ENCODE peak calls at places on chromosomes 4 and X, in eight cellular contexts. O is body of pancreas, Z is adrenal gland, S is neural progenitor cell, M is ovary, A is psoas muscle, B is tibial nerve, X is HCT116. P is an unnamed sample. For H3K4me1, the result is how much of the 10 kb centered on the place peaks cover.

GRCh38 chr4:100146756-100147155 is 43.5 kb downstream of the DDIT4L start:
- DNase-seq in Z (no peak), B (no peak), M (no peak), A (no peak), O (no peak), X (no peak), S (no peak), P (no peak)

GRCh38 chrX:100650841-100651240 is 6.8 kb downstream of the SRPX2 start:
- DNase-seq in Z (no peak), B (no peak), S (no peak), O (no peak), A (no peak), X (no peak), M (no peak), P (no peak)

GRCh38 chrX:121876316-121876715 is 828.9 kb downstream of the GLUD2 start:
- DNase-seq in Z (no peak), A (no peak), X (no peak), O (no peak), S (no peak), M (no peak), B (no peak), P (no peak)

GRCh38 chr4:170990989-170991589 is 822.1 kb upstream of the GALNTL6 start:
- DNase-seq in M (no peak), Z (no peak), X (peak), O (peak), A (no peak), S (peak), B (no peak), P (peak)

GRCh38 chr4:173505924-173506779 is 23.9 kb downstream of the HAND2 start:
- DNase-seq in Z (peak), B (peak), X (peak), S (peak), A (no peak), M (peak), O (peak), P (peak)

GRCh38 chrX:134484039-134484438 is 24.1 kb downstream of the HPRT1 start:
- DNase-seq in O (no peak), Z (no peak), B (no peak), M (no peak), S (peak), A (no peak), X (peak), P (peak)

GRCh38 chr4:107890779-107891178 is 40.6 kb upstream of the CYP2U1 start:
- DNase-seq in S (no peak), Z (no peak), O (no peak), M (no peak), B (no peak), A (no peak), X (no peak), P (no peak)

GRCh38 chrX:1853916-1854315 is 239.1 kb downstream of the ASMT start:
- DNase-seq in S (no peak), Z (no peak), O (no peak), A (no peak), M (no peak), B (no peak), X (no peak), P (no peak)

GRCh38 chr4:76011018-76011670 is 3.8 kb upstream of the CXCL9 start:
- DNase-seq in S (no peak), X (no peak), Z (no peak), B (no peak), A (no peak), M (no peak), O (no peak), P (no peak)

GRCh38 chr4:173538148-173538902 is 8.3 kb upstream of the HAND2 start:
- DNase-seq in B (no peak), O (peak), A (no peak), S (peak), Z (no peak), M (peak), X (no peak), P (no peak)

GRCh38 chr4:137530176-137530575 is 2.1 kb downstream of the PCDH18 start:
- DNase-seq in O (no peak), B (no peak), A (no peak), S (no peak), M (no peak), X (no peak), Z (no peak), P (no peak)

GRCh38 chr4:185566972-185567749 is 31.9 kb upstream of the PDLIM3 start:
- DNase-seq in X (no peak), S (no peak), B (peak), O (peak), Z (no peak), M (no peak), A (peak), P (peak)

GRCh38 chrX:8067754-8068469 is 103.2 kb downstream of the VCX2 start:
- DNase-seq in X (no peak), Z (no peak), A (no peak), O (no peak), M (no peak), S (no peak), B (no peak), P (no peak)

GRCh38 chr4:2862528-2862927 is 18.9 kb downstream of the ADD1 start:
- DNase-seq in B (no peak), O (no peak), A (no peak), S (peak), Z (peak), M (no peak), X (peak), P (no peak)

GRCh38 chrX:54695816-54696487 is 102.1 kb downstream of the ITIH6 start:
- DNase-seq in X (no peak), B (no peak), O (no peak), Z (no peak), M (no peak), S (no peak), A (no peak), P (no peak)

GRCh38 chr4:25926473-25926872 is 12.5 kb downstream of the SMIM20 start:
- DNase-seq in B (no peak), S (no peak), O (peak), X (no peak), Z (no peak), A (no peak), M (no peak), P (no peak)

GRCh38 chr4:128782076-128782715 is 27.3 kb upstream of the JADE1 start:
- DNase-seq in B (peak), O (peak), Z (peak), X (peak), S (peak), M (no peak), A (peak), P (no peak)

GRCh38 chr4:76120199-76120598 is 28.0 kb downstream of the NUP54 start:
- DNase-seq in Z (no peak), B (no peak), M (no peak), X (no peak), A (no peak), S (no peak), O (peak), P (peak)

GRCh38 chr4:41658106-41658505 is 90.4 kb downstream of the PHOX2B start:
- DNase-seq in X (no peak), B (no peak), S (no peak), O (no peak), Z (no peak), M (no peak), A (no peak), P (no peak)

GRCh38 chrX:40041915-40042314 is 55.8 kb downstream of the BCOR start:
- DNase-seq in S (no peak), B (no peak), X (no peak), A (no peak), O (no peak), Z (no peak), M (no peak), P (no peak)

GRCh38 chr4:2059034-2059725 is at the start of gene NAT8L:
- DNase-seq in S (peak), O (peak), B (no peak), M (peak), A (peak), X (peak), Z (no peak), P (peak)

GRCh38 chrX:2928127-2928582 is 984 bp downstream of the ARSD start:
- DNase-seq in Z (peak), M (peak), X (no peak), S (peak), B (peak), A (peak), O (peak), P (no peak)

GRCh38 chr4:15882675-15883086 is 55.9 kb downstream of the FGFBP1 start:
- DNase-seq in X (peak), M (peak), A (peak), Z (peak), S (peak), B (peak), O (peak), P (peak)

GRCh38 chr4:85496933-85497332 is 22.0 kb downstream of the ARHGAP24 start:
- DNase-seq in B (no peak), A (no peak), Z (no peak), O (no peak), S (no peak), M (no peak), X (no peak), P (no peak)

GRCh38 chr4:147842573-147842972 is 110.7 kb downstream of the ARHGAP10 start:
- DNase-seq in M (no peak), Z (no peak), X (no peak), S (no peak), A (peak), O (peak), B (no peak), P (no peak)

GRCh38 chrX:137742846-137743245 is 176.9 kb downstream of the ZIC3 start:
- DNase-seq in S (no peak), A (no peak), Z (no peak), M (no peak), B (no peak), X (no peak), O (no peak), P (no peak)

GRCh38 chr4:165765053-165765452 is 108.0 kb upstream of the TLL1 start:
- DNase-seq in Z (no peak), M (no peak), A (no peak), X (no peak), O (no peak), S (no peak), B (no peak), P (no peak)

GRCh38 chr4:148737071-148737470 is 294.9 kb upstream of the NR3C2 start:
- DNase-seq in Z (no peak), M (no peak), A (no peak), O (no peak), S (no peak), X (no peak), B (no peak), P (peak)

GRCh38 chrX:6813836-6814370 is 279.0 kb upstream of the VCX3A start:
- DNase-seq in B (no peak), M (no peak), A (no peak), O (no peak), Z (no peak), S (peak), X (no peak), P (peak)

GRCh38 chr4:176385601-176386000 is 65.8 kb downstream of the SPCS3 start:
- DNase-seq in M (no peak), A (no peak), X (no peak), Z (no peak), O (no peak), B (no peak), S (no peak), P (no peak)

GRCh38 chrX:49712577-49712976 is 16.8 kb upstream of the PAGE1 start:
- DNase-seq in A (no peak), X (no peak), M (no peak), B (no peak), O (no peak), Z (no peak), S (no peak), P (no peak)

GRCh38 chr4:6739920-6740319 is 23.9 kb downstream of the BLOC1S4 start:
- DNase-seq in S (no peak), O (no peak), X (no peak), A (no peak), Z (no peak), M (no peak), B (no peak), P (no peak)

GRCh38 chr4:70991596-70991995 is 1.9 kb upstream of the DCK start:
- DNase-seq in Z (no peak), X (no peak), A (no peak), S (no peak), B (no peak), M (no peak), O (no peak), P (no peak)

GRCh38 chr4:31741321-31741720 is 1021.2 kb downstream of the PCDH7 start:
- DNase-seq in B (no peak), O (no peak), Z (no peak), X (no peak), M (no peak), A (no peak), S (no peak), P (no peak)

GRCh38 chr4:2489081-2489805 is 20.3 kb downstream of the RNF4 start:
- DNase-seq in M (no peak), A (no peak), B (no peak), X (no peak), S (no peak), O (no peak), Z (no peak), P (no peak)

GRCh38 chr4:142354041-142354440 is 492.1 kb downstream of the INPP4B start:
- DNase-seq in X (no peak), Z (no peak), B (no peak), S (no peak), O (no peak), M (no peak), A (no peak), P (no peak)

GRCh38 chrX:55119271-55119670 is 30.5 kb downstream of the PAGE2 start:
- DNase-seq in S (no peak), M (no peak), Z (no peak), O (no peak), X (no peak), B (no peak), A (no peak), P (no peak)

DNA sequence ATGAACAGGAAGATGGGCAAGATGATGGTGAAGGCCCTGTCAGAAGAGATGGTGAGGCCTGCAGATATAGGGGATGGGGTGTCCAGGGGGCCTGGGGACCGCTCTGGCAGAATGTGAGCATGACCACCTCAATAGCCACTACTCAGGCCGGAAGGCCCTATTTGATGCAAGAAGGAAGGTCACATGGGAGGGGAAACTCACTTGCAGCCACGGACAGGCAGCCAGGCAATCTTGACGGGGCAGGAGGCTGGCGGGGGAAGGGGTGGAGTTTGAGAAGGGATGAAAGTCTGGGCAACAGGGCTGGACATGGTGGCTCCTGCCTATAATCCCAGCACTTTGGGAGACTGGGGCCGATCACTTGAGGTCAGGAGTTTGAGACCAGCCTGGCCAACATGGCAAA is 8.8 kb downstream of the SASH3 start:
- DNase-seq in B (no peak), M (no peak), X (no peak), A (no peak), S (no peak), Z (no peak), O (no peak), P (no peak)
- H3K4me1 ChIP-seq in B (under half), M (under half), X (under half), A (under half), S (under half), Z (under half), O (under half), P (under half)

GRCh38 chrX:149540133-149540620 is 635 bp upstream of the EOLA1 start:
- DNase-seq in M (peak), O (peak), A (peak), B (peak), Z (peak), X (peak), S (peak), P (peak)
- H3K4me3 ChIP-seq in M (peak), O (no peak), A (peak), B (peak), Z (no peak), X (peak), S (peak), P (peak)

GRCh38 chr4:162409048-162409447 is 245.2 kb upstream of the FSTL5 start:
- DNase-seq in M (no peak), Z (no peak), O (no peak), S (no peak), B (no peak), A (peak), X (no peak), P (no peak)
- H3K4me1 ChIP-seq in M (under half), Z (under half), O (under half), S (under half), B (under half), A (under half), X (under half), P (under half)

DNA sequence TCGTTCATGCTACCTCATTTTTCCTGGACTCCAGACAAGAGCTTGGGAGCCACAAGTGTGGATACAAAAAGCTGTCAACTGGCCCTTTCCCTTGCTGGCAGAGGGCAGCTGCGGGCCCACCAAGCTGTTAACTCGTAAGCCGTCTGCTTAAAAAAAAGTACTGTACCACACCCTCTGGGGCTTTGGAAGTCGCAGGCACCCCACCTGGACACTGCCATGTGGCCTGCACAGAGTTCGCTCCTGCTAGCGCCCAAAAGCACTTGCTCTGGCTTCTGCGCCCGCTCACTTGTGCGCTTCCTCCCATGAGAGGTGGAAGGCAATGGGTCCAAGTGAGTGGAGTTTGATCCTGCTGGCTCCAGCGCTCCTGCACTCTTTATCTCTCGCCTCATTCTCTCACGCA is 476.4 kb upstream of the FSTL5 start:
- DNase-seq in B (no peak), M (no peak), Z (no peak), O (no peak), S (no peak), A (no peak), X (no peak), P (no peak)
- H3K4me3 ChIP-seq in B (no peak), M (no peak), Z (no peak), O (no peak), S (no peak), A (no peak), X (no peak), P (no peak)

DNA sequence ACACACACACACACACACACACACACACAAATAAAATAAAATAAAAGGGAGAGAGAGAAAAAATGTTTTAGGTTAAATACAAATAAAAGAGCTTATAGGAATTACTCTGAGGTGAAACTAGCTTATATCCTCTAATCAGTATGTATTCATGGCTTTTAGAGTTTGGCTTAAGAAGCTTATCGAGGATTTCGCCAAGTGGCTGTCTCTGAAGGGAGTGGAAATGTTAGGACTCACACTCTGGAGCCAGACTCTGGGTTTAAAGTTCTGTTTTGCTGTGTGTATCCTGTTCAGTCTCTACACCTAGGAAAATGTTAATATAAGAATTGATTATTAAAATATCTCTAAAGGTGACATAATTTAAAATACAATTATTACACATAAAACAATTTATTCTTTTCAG is 489.5 kb downstream of the CCSER1 start:
- DNase-seq in B (no peak), M (no peak), A (no peak), X (no peak), S (no peak), Z (no peak), O (no peak), P (no peak)
- H3K4me1 ChIP-seq in B (under half), M (under half), A (under half), X (under half), S (under half), Z (under half), O (under half), P (under half)

P was measured in SJCRH30.